ENCODE peak calls at places on chromosomes 3 and 15, in ten cellular contexts. P is fibroblast of the aortic adventitia; T is SW480; B is tibial artery; K is stimulated activated CD4-positive, alpha-beta T cell treated with anti-CD3 and anti-CD28 coated beads, TNF-alpha, amount 100 ng/mL, for 24 hours; D is fibroblast of the conjunctiva; C is DMS153; F is H7; R is NCI-H1105 treated with DMSO at 0.1 percent for 48 hours; Y is fibroblast of pulmonary artery. L is an unnamed sample.

GRCh38 chr15:91992940-91993339 is 139.4 kb downstream of the SLCO3A1 start:
- DNase-seq in P (peak; percentile 16), T (no peak), B (no peak), K (no peak), D (no peak), C (no peak), F (no peak), R (no peak), Y (no peak), L (no peak)

GRCh38 chr15:31412824-31413223 is 86.2 kb downstream of the KLF13 start:
- DNase-seq in P (no peak), T (no peak), B (no peak), K (no peak), D (no peak), C (no peak), F (no peak), R (no peak), Y (no peak), L (no peak)

GRCh38 chr3:62361824-62362223 is 11.5 kb downstream of the FEZF2 start:
- DNase-seq in P (no peak), T (no peak), B (no peak), K (no peak), D (no peak), C (no peak), F (peak; percentile 27), R (no peak), Y (no peak), L (no peak)

GRCh38 chr15:82539690-82540054 is 585 bp downstream of the RPS17 start:
- DNase-seq in P (no peak), T (no peak), B (no peak), K (no peak), D (no peak), C (no peak), F (peak; percentile 51), R (no peak), Y (peak; percentile 13), L (peak; percentile 37)

GRCh38 chr15:62739082-62739481 is 303.5 kb upstream of the TPM1 start:
- DNase-seq in P (peak; percentile 50), T (peak; percentile 76), B (no peak), K (no peak), D (no peak), C (no peak), F (no peak), R (no peak), Y (peak; percentile 36), L (no peak)

GRCh38 chr3:122533931-122534334 is 19.2 kb upstream of the KPNA1 start:
- DNase-seq in P (peak; percentile 62), T (peak; percentile 66), B (no peak), K (peak; percentile 28), D (peak; percentile 24), C (no peak), F (no peak), R (no peak), Y (peak; percentile 62), L (peak; percentile 22)

GRCh38 chr3:106263556-106263955 is 394.7 kb upstream of the CBLB start:
- DNase-seq in P (peak; percentile 10), T (no peak), B (no peak), K (no peak), D (no peak), C (no peak), F (no peak), R (no peak), Y (peak; percentile 0), L (no peak)

GRCh38 chr3:64728994-64729393 is 41.2 kb upstream of the ADAMTS9 start:
- DNase-seq in P (no peak), T (no peak), B (no peak), K (no peak), D (no peak), C (no peak), F (no peak), R (no peak), Y (no peak), L (peak; percentile 66)

GRCh38 chr3:113685956-113686721 is 10.3 kb downstream of the USF3 start:
- DNase-seq in P (peak; percentile 51), T (no peak), B (no peak), K (no peak), D (peak; percentile 58), C (no peak), F (no peak), R (no peak), Y (peak; percentile 75), L (no peak)

GRCh38 chr3:69252631-69253030 is 130.2 kb upstream of the LMOD3 start:
- DNase-seq in P (no peak), T (no peak), B (no peak), K (no peak), D (no peak), C (no peak), F (no peak), R (no peak), Y (no peak), L (no peak)

GRCh38 chr15:51649659-51650521 is 27.3 kb upstream of the DMXL2 start:
- DNase-seq in P (peak; percentile 88), T (peak; percentile 71), B (no peak), K (peak; percentile 29), D (peak; percentile 71), C (peak; percentile 42), F (peak; percentile 53), R (peak; percentile 68), Y (peak; percentile 90), L (peak; percentile 89)